ENCODE peak calls at places on chromosomes 5 and 9, in seven cellular contexts. Z is ovary, X is M059J, O is neural progenitor cell, V is prostate gland, Q is NCI-H2081, T is kidney glomerular epithelial cell. G is an unnamed sample.

GRCh38 chr9:130303613-130304055 is 38.1 kb downstream of the HMCN2 start:
- DNase-seq in Q (no peak), V (no peak), O (no peak), X (no peak), Z (no peak), T (no peak), G (no peak)

GRCh38 chr5:112146323-112146848 is 272.7 kb downstream of the EPB41L4A start:
- DNase-seq in Q (no peak), Z (peak), O (no peak), T (peak), X (peak), V (no peak), G (peak)

GRCh38 chr9:89078860-89079259 is 87.6 kb downstream of the S1PR3 start:
- DNase-seq in Z (no peak), V (no peak), T (no peak), Q (no peak), O (no peak), X (peak), G (no peak)

GRCh38 chr9:79489241-79490000 is 82.3 kb upstream of the TLE4 start:
- DNase-seq in Z (no peak), O (peak), X (peak), Q (no peak), T (peak), V (peak), G (peak)

GRCh38 chr9:115615821-115616665 is 498.1 kb upstream of the TNC start:
- DNase-seq in X (peak), V (no peak), T (peak), Z (no peak), O (no peak), Q (no peak), G (peak)

GRCh38 chr5:147968855-147969254 is 62.5 kb upstream of the C5orf46 start:
- DNase-seq in X (peak), O (no peak), T (no peak), V (no peak), Q (no peak), Z (no peak), G (no peak)

GRCh38 chr9:110835404-110835803 is 166.8 kb downstream of the MUSK start:
- DNase-seq in V (no peak), T (peak), Z (no peak), X (peak), Q (no peak), O (no peak), G (peak)

GRCh38 chr5:53739111-53739510 is 178.7 kb downstream of the NDUFS4 start:
- DNase-seq in Q (no peak), X (no peak), V (no peak), Z (no peak), O (no peak), T (no peak), G (no peak)

GRCh38 chr9:36484124-36484523 is 84.1 kb upstream of the RNF38 start:
- DNase-seq in X (no peak), V (no peak), Z (no peak), O (no peak), T (no peak), Q (no peak), G (no peak)

GRCh38 chr9:7237473-7238243 is 479.9 kb downstream of the KDM4C start:
- DNase-seq in V (no peak), O (no peak), Q (peak), X (no peak), T (no peak), Z (no peak), G (no peak)

GRCh38 chr5:172715421-172715780 is 55.6 kb downstream of the DUSP1 start:
- DNase-seq in T (no peak), O (no peak), X (no peak), Z (no peak), Q (no peak), V (no peak), G (no peak)

GRCh38 chr5:111472579-111472978 is 39.8 kb downstream of the STARD4 start:
- DNase-seq in X (no peak), V (no peak), Q (no peak), Z (no peak), T (no peak), O (no peak), G (no peak)

GRCh38 chr5:170791325-170791954 is 7.9 kb downstream of the GABRP start:
- DNase-seq in O (peak), Q (peak), T (peak), Z (no peak), X (peak), V (peak), G (peak)

GRCh38 chr5:178356459-178356872 is 123.9 kb upstream of the PHYKPL start:
- DNase-seq in Q (no peak), T (no peak), O (peak), Z (no peak), X (no peak), V (peak), G (no peak)

GRCh38 chr9:113492343-113493079 is 29.0 kb downstream of the RGS3 start:
- DNase-seq in O (no peak), Z (no peak), V (no peak), T (peak), Q (peak), X (peak), G (no peak)

GRCh38 chr9:113393281-113393680 is 7.8 kb downstream of the ALAD start:
- DNase-seq in X (no peak), O (no peak), Z (no peak), V (no peak), T (no peak), Q (no peak), G (no peak)